ENCODE peak calls at places on chromosomes 5 and 9, in four cellular contexts. One of them, this sample, is unnamed.

GRCh38 chr9:89770779-89771178 is 166.0 kb downstream of the GADD45G start:
- DNase-seq in Karpas-422: no peak
- DNase-seq in PC-9: no peak
- DNase-seq in effector memory CD4-positive, alpha-beta T cell: no peak
- DNase-seq in this sample: no peak

GRCh38 chr5:132006331-132007120 is 4.9 kb downstream of the ACSL6 start:
- DNase-seq in effector memory CD4-positive, alpha-beta T cell: no peak
- DNase-seq in PC-9: no peak
- DNase-seq in Karpas-422: no peak
- DNase-seq in this sample: no peak

GRCh38 chr9:108860354-108860753 is 1.7 kb upstream of the ACTL7A start:
- DNase-seq in effector memory CD4-positive, alpha-beta T cell: no peak
- DNase-seq in Karpas-422: no peak
- DNase-seq in PC-9: no peak
- DNase-seq in this sample: no peak

GRCh38 chr9:108053555-108054061 is 564.0 kb upstream of the KLF4 start:
- DNase-seq in Karpas-422: no peak
- DNase-seq in PC-9: no peak
- DNase-seq in effector memory CD4-positive, alpha-beta T cell: no peak
- DNase-seq in this sample: no peak

GRCh38 chr9:82031538-82032280 is 43.1 kb downstream of the SPATA31D1 start:
- DNase-seq in effector memory CD4-positive, alpha-beta T cell: no peak
- DNase-seq in Karpas-422: no peak
- DNase-seq in PC-9: peak
- DNase-seq in this sample: no peak

GRCh38 chr9:94829380-94830070 is 103.0 kb downstream of the AOPEP start:
- DNase-seq in effector memory CD4-positive, alpha-beta T cell: no peak
- DNase-seq in Karpas-422: no peak
- DNase-seq in PC-9: no peak
- DNase-seq in this sample: no peak

GRCh38 chr5:68331202-68332108 is 115.9 kb downstream of the PIK3R1 start:
- DNase-seq in PC-9: no peak
- DNase-seq in effector memory CD4-positive, alpha-beta T cell: no peak
- DNase-seq in Karpas-422: no peak
- DNase-seq in this sample: no peak

GRCh38 chr5:172745836-172746235 is 25.2 kb downstream of the DUSP1 start:
- DNase-seq in Karpas-422: no peak
- DNase-seq in effector memory CD4-positive, alpha-beta T cell: no peak
- DNase-seq in PC-9: no peak
- DNase-seq in this sample: no peak

GRCh38 chr9:109496126-109496707 is 1.9 kb downstream of the PTPN3 start:
- DNase-seq in PC-9: no peak
- DNase-seq in effector memory CD4-positive, alpha-beta T cell: no peak
- DNase-seq in Karpas-422: no peak
- DNase-seq in this sample: no peak

GRCh38 chr9:110156902-110157301 is 51.1 kb downstream of the C9orf152 start:
- DNase-seq in PC-9: no peak
- DNase-seq in Karpas-422: no peak
- DNase-seq in effector memory CD4-positive, alpha-beta T cell: no peak
- DNase-seq in this sample: no peak

GRCh38 chr5:141508808-141509611 is 20.1 kb downstream of the PCDHGC5 start:
- DNase-seq in PC-9: peak
- DNase-seq in effector memory CD4-positive, alpha-beta T cell: no peak
- DNase-seq in Karpas-422: peak
- DNase-seq in this sample: no peak

GRCh38 chr5:98780390-98780789 is 6.9 kb downstream of the RGMB start:
- DNase-seq in effector memory CD4-positive, alpha-beta T cell: no peak
- DNase-seq in PC-9: no peak
- DNase-seq in Karpas-422: no peak
- DNase-seq in this sample: no peak

GRCh38 chr5:143775258-143775657 is 36.7 kb upstream of the HMHB1 start:
- DNase-seq in effector memory CD4-positive, alpha-beta T cell: no peak
- DNase-seq in PC-9: no peak
- DNase-seq in Karpas-422: peak
- DNase-seq in this sample: no peak

GRCh38 chr5:154476343-154477213 is 1.4 kb downstream of the HAND1 start:
- DNase-seq in PC-9: no peak
- DNase-seq in Karpas-422: no peak
- DNase-seq in effector memory CD4-positive, alpha-beta T cell: no peak
- DNase-seq in this sample: no peak
- H3K4me3 ChIP-seq in PC-9: no peak
- H3K4me3 ChIP-seq in Karpas-422: no peak
- H3K4me3 ChIP-seq in effector memory CD4-positive, alpha-beta T cell: no peak
- H3K4me3 ChIP-seq in this sample: no peak

GRCh38 chr5:90554358-90555006 is 4.1 kb upstream of the ADGRV1 start:
- DNase-seq in effector memory CD4-positive, alpha-beta T cell: no peak
- DNase-seq in PC-9: no peak
- DNase-seq in Karpas-422: no peak
- DNase-seq in this sample: no peak
- H3K4me3 ChIP-seq in effector memory CD4-positive, alpha-beta T cell: no peak
- H3K4me3 ChIP-seq in PC-9: no peak
- H3K4me3 ChIP-seq in Karpas-422: no peak
- H3K4me3 ChIP-seq in this sample: no peak

GRCh38 chr5:64164166-64164565 is 1.5 kb upstream of the RNF180 start:
- DNase-seq in PC-9: no peak
- DNase-seq in Karpas-422: no peak
- DNase-seq in effector memory CD4-positive, alpha-beta T cell: no peak
- DNase-seq in this sample: no peak
- H3K4me3 ChIP-seq in PC-9: no peak
- H3K4me3 ChIP-seq in Karpas-422: no peak
- H3K4me3 ChIP-seq in effector memory CD4-positive, alpha-beta T cell: no peak
- H3K4me3 ChIP-seq in this sample: no peak

DNA sequence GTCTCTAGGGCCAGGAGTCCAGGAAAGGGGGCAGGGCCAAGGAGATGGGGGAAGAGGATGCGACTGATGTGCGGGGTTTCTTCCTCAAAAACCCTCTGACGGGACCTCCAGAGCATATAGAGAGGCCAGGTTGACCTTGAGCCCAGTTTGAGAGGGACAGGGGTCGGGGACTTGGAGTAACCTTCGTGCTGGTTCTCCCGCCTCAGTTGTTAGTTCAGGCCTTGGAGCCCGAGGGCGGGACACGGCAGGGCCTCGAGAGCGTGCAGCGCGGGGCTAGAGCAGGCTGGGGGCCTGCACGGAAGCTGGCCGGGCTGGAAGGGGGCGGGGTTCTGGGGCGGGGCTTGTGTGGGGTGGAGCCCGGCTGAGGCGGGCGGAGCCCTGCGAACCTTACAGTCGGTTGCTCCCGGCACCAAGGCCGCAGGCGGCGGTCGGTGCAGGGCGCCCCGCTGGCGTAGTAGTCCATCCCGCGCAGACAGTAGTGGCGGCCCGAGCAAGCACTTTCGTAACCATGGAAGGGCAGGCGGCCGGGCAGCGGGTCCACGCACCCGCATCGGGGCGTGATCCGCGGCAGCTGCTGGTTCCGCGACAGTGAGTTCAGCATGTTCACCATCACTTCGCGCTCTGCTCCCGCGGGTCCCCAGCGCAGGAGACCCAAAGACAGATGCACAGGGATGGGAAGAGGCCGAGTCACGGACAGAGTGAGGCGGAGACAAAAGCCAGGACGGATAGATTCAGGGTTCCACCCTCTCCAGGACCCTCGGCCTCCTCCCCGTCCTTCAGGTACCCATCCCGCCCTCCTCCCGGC is 4.0 kb upstream of the MYORG start:
- DNase-seq in Karpas-422: peak
- DNase-seq in PC-9: peak
- DNase-seq in effector memory CD4-positive, alpha-beta T cell: peak
- DNase-seq in this sample: no peak
- H3K4me3 ChIP-seq in Karpas-422: peak
- H3K4me3 ChIP-seq in PC-9: no peak
- H3K4me3 ChIP-seq in effector memory CD4-positive, alpha-beta T cell: peak
- H3K4me3 ChIP-seq in this sample: peak

DNA sequence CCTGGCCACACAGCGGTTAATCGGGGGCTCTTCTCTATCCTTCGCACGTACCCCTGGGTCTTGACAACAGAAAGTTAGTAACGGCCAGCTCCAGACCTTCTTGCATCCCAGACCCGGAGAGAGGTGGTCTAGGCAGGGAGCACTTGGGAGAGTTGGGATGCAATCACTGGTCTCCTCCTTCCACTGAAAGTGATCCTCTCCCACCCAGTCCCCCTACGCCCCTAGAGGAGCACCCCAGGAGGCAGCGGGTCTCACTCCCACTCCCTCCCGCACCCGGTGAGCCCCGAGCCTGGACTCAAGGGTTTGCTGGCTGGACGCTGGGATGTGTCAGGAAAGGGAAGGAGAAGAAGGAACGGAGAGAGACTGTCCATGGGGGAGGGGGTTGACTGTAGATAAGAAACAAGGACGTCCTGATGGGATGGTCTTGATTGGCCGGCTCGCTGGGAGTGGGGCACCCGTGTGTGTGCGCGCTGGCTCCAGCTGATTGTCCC is 2.0 kb downstream of the RORB start:
- DNase-seq in effector memory CD4-positive, alpha-beta T cell: no peak
- DNase-seq in PC-9: no peak
- DNase-seq in Karpas-422: no peak
- DNase-seq in this sample: no peak
- H3K4me3 ChIP-seq in effector memory CD4-positive, alpha-beta T cell: no peak
- H3K4me3 ChIP-seq in PC-9: no peak
- H3K4me3 ChIP-seq in Karpas-422: no peak
- H3K4me3 ChIP-seq in this sample: peak

DNA sequence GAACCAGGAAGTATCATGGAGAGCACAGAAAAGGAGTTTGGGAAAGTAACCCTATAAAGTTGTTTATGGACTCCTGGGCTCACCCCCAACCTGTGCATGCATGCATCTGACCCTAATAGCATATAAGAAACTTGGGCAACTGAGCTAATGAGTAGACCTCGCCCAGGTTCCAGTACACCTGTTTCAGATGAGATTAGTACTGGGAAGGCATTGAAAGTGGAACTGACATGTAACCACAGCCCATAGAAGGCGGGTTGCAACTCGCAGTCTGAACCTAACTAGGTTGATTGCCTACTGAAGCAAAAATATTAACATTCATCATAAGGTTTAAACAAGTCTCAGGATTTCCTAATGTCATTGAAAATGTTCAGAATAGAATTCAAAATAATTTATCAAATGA is 87.0 kb downstream of the WNK2 start:
- DNase-seq in PC-9: no peak
- DNase-seq in effector memory CD4-positive, alpha-beta T cell: no peak
- DNase-seq in Karpas-422: no peak
- DNase-seq in this sample: no peak
- H3K4me3 ChIP-seq in PC-9: no peak
- H3K4me3 ChIP-seq in effector memory CD4-positive, alpha-beta T cell: no peak
- H3K4me3 ChIP-seq in Karpas-422: no peak
- H3K4me3 ChIP-seq in this sample: no peak

DNA sequence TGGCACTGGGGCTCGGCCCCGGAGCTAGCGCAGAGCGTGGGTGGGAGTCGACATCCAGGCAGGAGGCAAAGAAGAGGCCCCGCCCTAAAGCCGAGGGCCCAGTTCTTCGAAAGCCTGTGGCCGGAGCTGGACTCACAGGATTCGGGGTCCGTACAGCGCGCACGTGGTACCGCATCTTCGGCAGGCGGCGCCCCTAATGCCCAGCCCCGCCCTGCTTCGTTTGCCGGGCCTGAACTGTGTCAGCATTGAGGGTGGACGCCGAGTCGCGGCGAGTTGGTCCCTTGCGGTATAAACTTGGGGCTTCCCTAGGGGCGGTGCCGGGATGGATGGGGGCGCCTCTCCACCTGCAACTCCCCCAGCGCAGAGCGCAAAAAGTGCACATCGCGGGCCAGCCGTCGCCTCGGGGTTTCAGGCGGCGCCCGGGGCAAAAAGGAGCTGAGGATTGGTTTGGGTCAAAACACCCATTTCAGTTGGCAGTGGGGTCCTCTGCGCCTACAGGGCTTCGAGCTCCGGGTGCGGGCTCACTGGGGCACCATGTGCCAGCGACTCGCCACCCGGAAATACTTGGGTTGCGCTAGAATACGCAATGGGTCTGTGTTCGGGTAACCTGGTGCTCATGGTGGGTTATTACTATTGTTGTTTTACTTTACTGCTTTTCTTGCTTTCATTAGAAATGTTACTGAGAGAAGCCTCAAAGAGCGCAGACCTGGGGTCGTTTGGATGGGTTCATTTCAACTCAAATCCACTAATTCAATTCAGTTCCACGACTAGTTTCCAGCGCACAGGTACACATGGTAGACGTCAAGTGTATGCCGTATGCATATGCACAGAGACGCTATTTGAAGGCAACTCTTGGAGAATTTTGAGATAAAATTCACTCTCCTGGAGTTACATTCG is 3.9 kb upstream of the PAX5 start:
- DNase-seq in effector memory CD4-positive, alpha-beta T cell: no peak
- DNase-seq in PC-9: no peak
- DNase-seq in Karpas-422: no peak
- DNase-seq in this sample: no peak
- H3K4me3 ChIP-seq in effector memory CD4-positive, alpha-beta T cell: peak
- H3K4me3 ChIP-seq in PC-9: no peak
- H3K4me3 ChIP-seq in Karpas-422: peak
- H3K4me3 ChIP-seq in this sample: peak

DNA sequence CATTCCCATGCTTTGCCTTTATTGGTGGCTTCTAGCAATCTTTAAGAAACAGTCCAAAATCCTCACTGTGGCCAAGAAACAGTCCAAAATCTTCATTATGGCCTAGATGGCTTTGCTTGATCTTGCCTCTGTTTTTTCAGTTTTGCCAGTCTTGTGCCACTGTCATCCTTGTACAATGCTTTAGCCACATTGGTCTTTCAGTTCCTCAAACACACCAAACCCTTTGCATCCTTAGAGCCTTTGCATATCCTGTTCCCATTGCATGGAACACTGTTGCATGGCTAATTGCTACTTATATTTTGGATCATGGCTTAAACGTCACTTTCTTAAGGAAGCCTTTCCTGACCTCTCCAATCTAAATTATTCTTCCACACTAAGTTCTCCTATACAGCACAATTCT is 22.1 kb downstream of the MRRF start:
- DNase-seq in Karpas-422: peak
- DNase-seq in effector memory CD4-positive, alpha-beta T cell: no peak
- DNase-seq in PC-9: no peak
- DNase-seq in this sample: no peak
- H3K4me3 ChIP-seq in Karpas-422: no peak
- H3K4me3 ChIP-seq in effector memory CD4-positive, alpha-beta T cell: no peak
- H3K4me3 ChIP-seq in PC-9: no peak
- H3K4me3 ChIP-seq in this sample: no peak